ENCODE peak calls at places on chromosomes 13 and 19, in six cellular contexts. F, T, R, D, G and I are unnamed samples.

GRCh38 chr19:35248310-35249145 is at the start of gene LSR:
- DNase-seq in F (peak; percentile 97), T (peak; percentile 48), R (no peak), D (no peak), G (peak; percentile 49), I (no peak)

GRCh38 chr19:38875656-38876345 is 2.3 kb downstream of the RINL start:
- DNase-seq in F (no peak), T (no peak), R (no peak), D (no peak), G (no peak), I (no peak)

GRCh38 chr19:29678484-29679106 is 13.3 kb downstream of the PLEKHF1 start:
- DNase-seq in F (no peak), T (no peak), R (no peak), D (peak; percentile 21), G (no peak), I (peak; percentile 88)

GRCh38 chr13:47120284-47120683 is 223.4 kb upstream of the HTR2A start:
- DNase-seq in F (no peak), T (no peak), R (no peak), D (no peak), G (no peak), I (no peak)

GRCh38 chr19:54095136-54095858 is 5.3 kb downstream of the OSCAR start:
- DNase-seq in F (no peak), T (no peak), R (no peak), D (no peak), G (no peak), I (no peak)

GRCh38 chr19:35637165-35637564 is 4.4 kb upstream of the ETV2 start:
- DNase-seq in F (no peak), T (no peak), R (no peak), D (no peak), G (no peak), I (no peak)

GRCh38 chr19:36547001-36547732 is 19.1 kb upstream of the ZNF260 start:
- DNase-seq in F (no peak), T (no peak), R (no peak), D (no peak), G (no peak), I (no peak)

GRCh38 chr19:29259153-29259552 is 46.2 kb upstream of the UQCRFS1 start:
- DNase-seq in F (no peak), T (no peak), R (no peak), D (no peak), G (no peak), I (no peak)

GRCh38 chr19:47111081-47111589 is 2.4 kb downstream of the ZC3H4 start:
- DNase-seq in F (no peak), T (no peak), R (no peak), D (peak; percentile 58), G (peak; percentile 6), I (no peak)

GRCh38 chr19:5308471-5309437 is 31.9 kb downstream of the PTPRS start:
- DNase-seq in F (no peak), T (no peak), R (peak; percentile 41), D (peak; percentile 57), G (no peak), I (peak; percentile 97)

GRCh38 chr19:13132471-13133166 is 14.6 kb downstream of the NACC1 start:
- DNase-seq in F (no peak), T (peak; percentile 74), R (no peak), D (no peak), G (no peak), I (no peak)